ENCODE peak calls at places on chromosome 4, in nine cellular contexts. One of them, this sample, is unnamed.

GRCh38 chr4:11424000-11424399 is 4.7 kb downstream of the HS3ST1 start:
- DNase-seq in Peyer's patch: no peak
- DNase-seq in cardiac muscle cell: peak; percentile 75
- DNase-seq in colonic mucosa: no peak
- DNase-seq in IMR-90: peak; percentile 4
- DNase-seq in astrocyte: no peak
- DNase-seq in heart left ventricle: peak; percentile 58
- DNase-seq in adipocyte: no peak
- DNase-seq in CD8-positive, alpha-beta memory T cell: no peak
- DNase-seq in this sample: no peak

GRCh38 chr4:163367651-163368050 is 24.0 kb downstream of the NPY5R start:
- DNase-seq in colonic mucosa: peak; percentile 50
- DNase-seq in adipocyte: no peak
- DNase-seq in IMR-90: no peak
- DNase-seq in cardiac muscle cell: peak; percentile 25
- DNase-seq in CD8-positive, alpha-beta memory T cell: no peak
- DNase-seq in heart left ventricle: no peak
- DNase-seq in astrocyte: no peak
- DNase-seq in Peyer's patch: no peak
- DNase-seq in this sample: no peak

GRCh38 chr4:143384381-143384994 is 47.8 kb downstream of the GAB1 start:
- DNase-seq in Peyer's patch: no peak
- DNase-seq in CD8-positive, alpha-beta memory T cell: no peak
- DNase-seq in colonic mucosa: no peak
- DNase-seq in IMR-90: peak; percentile 47
- DNase-seq in astrocyte: no peak
- DNase-seq in adipocyte: peak; percentile 40
- DNase-seq in heart left ventricle: no peak
- DNase-seq in cardiac muscle cell: peak; percentile 43
- DNase-seq in this sample: no peak

GRCh38 chr4:5014007-5014682 is 5.1 kb downstream of the CYTL1 start:
- DNase-seq in cardiac muscle cell: no peak
- DNase-seq in IMR-90: no peak
- DNase-seq in Peyer's patch: no peak
- DNase-seq in adipocyte: peak; percentile 18
- DNase-seq in astrocyte: no peak
- DNase-seq in CD8-positive, alpha-beta memory T cell: no peak
- DNase-seq in colonic mucosa: no peak
- DNase-seq in heart left ventricle: no peak
- DNase-seq in this sample: no peak

GRCh38 chr4:80035336-80035735 is 37.7 kb downstream of the ANTXR2 start:
- DNase-seq in colonic mucosa: peak; percentile 78
- DNase-seq in astrocyte: no peak
- DNase-seq in Peyer's patch: peak; percentile 48
- DNase-seq in cardiac muscle cell: no peak
- DNase-seq in CD8-positive, alpha-beta memory T cell: no peak
- DNase-seq in IMR-90: no peak
- DNase-seq in adipocyte: no peak
- DNase-seq in heart left ventricle: no peak
- DNase-seq in this sample: no peak

GRCh38 chr4:176563591-176563990 is 229.1 kb downstream of the VEGFC start:
- DNase-seq in heart left ventricle: no peak
- DNase-seq in cardiac muscle cell: peak; percentile 85
- DNase-seq in CD8-positive, alpha-beta memory T cell: no peak
- DNase-seq in astrocyte: no peak
- DNase-seq in Peyer's patch: no peak
- DNase-seq in colonic mucosa: no peak
- DNase-seq in IMR-90: peak; percentile 33
- DNase-seq in adipocyte: peak; percentile 28
- DNase-seq in this sample: no peak

GRCh38 chr4:3879681-3880594 is 113.8 kb downstream of the ADRA2C start:
- DNase-seq in colonic mucosa: no peak
- DNase-seq in Peyer's patch: peak; percentile 45
- DNase-seq in heart left ventricle: peak; percentile 62
- DNase-seq in adipocyte: no peak
- DNase-seq in astrocyte: no peak
- DNase-seq in IMR-90: no peak
- DNase-seq in cardiac muscle cell: no peak
- DNase-seq in CD8-positive, alpha-beta memory T cell: peak; percentile 54
- DNase-seq in this sample: no peak

GRCh38 chr4:7287274-7287917 is 95.1 kb downstream of the SORCS2 start:
- DNase-seq in astrocyte: no peak
- DNase-seq in colonic mucosa: no peak
- DNase-seq in CD8-positive, alpha-beta memory T cell: no peak
- DNase-seq in cardiac muscle cell: no peak
- DNase-seq in Peyer's patch: no peak
- DNase-seq in adipocyte: no peak
- DNase-seq in heart left ventricle: no peak
- DNase-seq in IMR-90: no peak
- DNase-seq in this sample: no peak

GRCh38 chr4:3213661-3214250 is 35.2 kb upstream of the MSANTD1 start:
- DNase-seq in heart left ventricle: no peak
- DNase-seq in colonic mucosa: no peak
- DNase-seq in IMR-90: no peak
- DNase-seq in cardiac muscle cell: no peak
- DNase-seq in adipocyte: no peak
- DNase-seq in CD8-positive, alpha-beta memory T cell: peak; percentile 38
- DNase-seq in astrocyte: no peak
- DNase-seq in Peyer's patch: no peak
- DNase-seq in this sample: no peak

GRCh38 chr4:152500798-152501434 is 35.0 kb downstream of the FBXW7 start:
- DNase-seq in Peyer's patch: no peak
- DNase-seq in adipocyte: peak; percentile 95
- DNase-seq in IMR-90: peak; percentile 93
- DNase-seq in heart left ventricle: no peak
- DNase-seq in astrocyte: peak; percentile 77
- DNase-seq in cardiac muscle cell: peak; percentile 95
- DNase-seq in CD8-positive, alpha-beta memory T cell: peak; percentile 63
- DNase-seq in colonic mucosa: peak; percentile 81
- DNase-seq in this sample: no peak

GRCh38 chr4:169115897-169116254 is 105.8 kb upstream of the CBR4 start:
- DNase-seq in colonic mucosa: peak; percentile 55
- DNase-seq in astrocyte: peak; percentile 99
- DNase-seq in cardiac muscle cell: peak; percentile 94
- DNase-seq in IMR-90: peak; percentile 99
- DNase-seq in heart left ventricle: no peak
- DNase-seq in Peyer's patch: no peak
- DNase-seq in adipocyte: peak; percentile 95
- DNase-seq in CD8-positive, alpha-beta memory T cell: no peak
- DNase-seq in this sample: no peak

GRCh38 chr4:151522790-151523332 is 113.9 kb downstream of the FHIP1A start:
- DNase-seq in colonic mucosa: no peak
- DNase-seq in heart left ventricle: no peak
- DNase-seq in IMR-90: no peak
- DNase-seq in astrocyte: no peak
- DNase-seq in adipocyte: no peak
- DNase-seq in cardiac muscle cell: no peak
- DNase-seq in CD8-positive, alpha-beta memory T cell: no peak
- DNase-seq in Peyer's patch: no peak
- DNase-seq in this sample: no peak

DNA sequence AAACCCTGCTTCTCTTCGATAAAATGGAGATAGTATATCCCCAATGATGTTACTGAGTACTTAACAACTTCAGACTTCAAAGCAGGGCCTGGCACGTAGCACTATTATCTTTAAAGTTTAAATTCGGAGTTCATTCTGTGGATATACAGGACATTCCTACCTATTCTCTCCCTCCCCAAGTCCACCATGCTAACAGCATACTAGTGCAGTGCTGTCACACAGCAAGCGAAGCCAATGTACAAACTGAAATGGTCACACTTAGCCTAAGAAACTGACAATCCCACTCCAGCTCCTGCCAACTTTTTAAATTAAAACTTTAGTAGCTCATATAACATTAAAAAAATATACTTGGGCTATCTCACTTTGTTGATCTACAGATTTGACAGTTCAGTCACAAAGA is 1.2 kb upstream of the DNAJB14 start:
- DNase-seq in astrocyte: no peak
- DNase-seq in Peyer's patch: no peak
- DNase-seq in cardiac muscle cell: no peak
- DNase-seq in colonic mucosa: no peak
- DNase-seq in heart left ventricle: no peak
- DNase-seq in IMR-90: no peak
- DNase-seq in CD8-positive, alpha-beta memory T cell: no peak
- DNase-seq in adipocyte: peak; percentile 22
- DNase-seq in this sample: no peak
- H3K9me3 ChIP-seq in astrocyte: no peaks in the 10 kb centered on the region
- H3K9me3 ChIP-seq in Peyer's patch: no peaks in the 10 kb centered on the region
- H3K9me3 ChIP-seq in cardiac muscle cell: no peaks in the 10 kb centered on the region
- H3K9me3 ChIP-seq in colonic mucosa: no peaks in the 10 kb centered on the region
- H3K9me3 ChIP-seq in heart left ventricle: no peaks in the 10 kb centered on the region
- H3K9me3 ChIP-seq in IMR-90: no peaks in the 10 kb centered on the region
- H3K9me3 ChIP-seq in CD8-positive, alpha-beta memory T cell: no peaks in the 10 kb centered on the region
- H3K9me3 ChIP-seq in adipocyte: no peaks in the 10 kb centered on the region
- H3K9me3 ChIP-seq in this sample: no peaks in the 10 kb centered on the region

GRCh38 chr4:129059028-129059427 is 34.3 kb downstream of the SCLT1 start:
- DNase-seq in astrocyte: no peak
- DNase-seq in colonic mucosa: no peak
- DNase-seq in CD8-positive, alpha-beta memory T cell: no peak
- DNase-seq in heart left ventricle: no peak
- DNase-seq in cardiac muscle cell: no peak
- DNase-seq in IMR-90: no peak
- DNase-seq in adipocyte: no peak
- DNase-seq in Peyer's patch: no peak
- DNase-seq in this sample: no peak

GRCh38 chr4:129062580-129062979 is 30.8 kb downstream of the SCLT1 start:
- DNase-seq in heart left ventricle: no peak
- DNase-seq in cardiac muscle cell: no peak
- DNase-seq in IMR-90: no peak
- DNase-seq in colonic mucosa: no peak
- DNase-seq in astrocyte: no peak
- DNase-seq in Peyer's patch: no peak
- DNase-seq in adipocyte: no peak
- DNase-seq in CD8-positive, alpha-beta memory T cell: no peak
- DNase-seq in this sample: no peak

GRCh38 chr4:129064717-129065116 is 28.6 kb downstream of the SCLT1 start:
- DNase-seq in adipocyte: peak; percentile 85
- DNase-seq in Peyer's patch: no peak
- DNase-seq in astrocyte: peak; percentile 73
- DNase-seq in heart left ventricle: no peak
- DNase-seq in IMR-90: peak; percentile 77
- DNase-seq in cardiac muscle cell: peak; percentile 58
- DNase-seq in CD8-positive, alpha-beta memory T cell: no peak
- DNase-seq in colonic mucosa: no peak
- DNase-seq in this sample: no peak

DNA sequence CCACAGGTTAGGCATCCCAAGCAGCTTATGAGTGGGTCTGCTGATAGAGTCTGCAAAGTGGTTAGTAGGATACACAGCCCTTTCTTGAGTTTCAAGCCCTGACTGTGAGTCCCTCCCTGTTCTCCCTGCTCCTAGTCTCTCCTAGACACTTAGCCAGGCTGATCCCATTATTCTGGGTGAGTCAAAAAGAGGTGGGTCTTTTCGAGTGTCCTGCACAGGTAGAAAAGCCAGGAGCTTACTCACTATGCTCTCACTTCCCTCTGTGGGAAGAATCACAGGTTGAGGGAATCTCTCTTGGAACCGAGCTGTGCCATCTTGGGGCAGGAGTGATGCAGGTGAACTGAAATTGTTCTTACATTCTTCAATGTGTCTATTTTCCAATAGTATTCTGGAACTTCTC is 29.7 kb downstream of the SCLT1 start:
- DNase-seq in Peyer's patch: no peak
- DNase-seq in colonic mucosa: no peak
- DNase-seq in heart left ventricle: no peak
- DNase-seq in astrocyte: no peak
- DNase-seq in cardiac muscle cell: no peak
- DNase-seq in CD8-positive, alpha-beta memory T cell: no peak
- DNase-seq in IMR-90: no peak
- DNase-seq in adipocyte: no peak
- DNase-seq in this sample: no peak
- H3K36me3 ChIP-seq in Peyer's patch: no peaks in the 10 kb centered on the region
- H3K36me3 ChIP-seq in colonic mucosa: no peaks in the 10 kb centered on the region
- H3K36me3 ChIP-seq in heart left ventricle: no peaks in the 10 kb centered on the region
- H3K36me3 ChIP-seq in astrocyte: peaks cover 3% of the 10 kb centered on the region
- H3K36me3 ChIP-seq in cardiac muscle cell: no peaks in the 10 kb centered on the region
- H3K36me3 ChIP-seq in CD8-positive, alpha-beta memory T cell: peaks cover 8% of the 10 kb centered on the region
- H3K36me3 ChIP-seq in IMR-90: peaks cover 5% of the 10 kb centered on the region
- H3K36me3 ChIP-seq in adipocyte: peaks cover 6% of the 10 kb centered on the region
- H3K36me3 ChIP-seq in this sample: no peaks in the 10 kb centered on the region

GRCh38 chr4:81565137-81565870 is 93.6 kb upstream of the RASGEF1B start:
- DNase-seq in adipocyte: peak; percentile 2
- DNase-seq in colonic mucosa: peak; percentile 85
- DNase-seq in cardiac muscle cell: peak; percentile 72
- DNase-seq in CD8-positive, alpha-beta memory T cell: no peak
- DNase-seq in Peyer's patch: peak; percentile 72
- DNase-seq in IMR-90: no peak
- DNase-seq in heart left ventricle: peak; percentile 90
- DNase-seq in astrocyte: no peak
- DNase-seq in this sample: no peak
- H3K4me3 ChIP-seq in adipocyte: peak overlapping the region; percentile 79
- H3K4me3 ChIP-seq in colonic mucosa: no peak overlapping the region
- H3K4me3 ChIP-seq in cardiac muscle cell: no peak overlapping the region
- H3K4me3 ChIP-seq in CD8-positive, alpha-beta memory T cell: no peak overlapping the region
- H3K4me3 ChIP-seq in Peyer's patch: no peak overlapping the region
- H3K4me3 ChIP-seq in IMR-90: no peak overlapping the region
- H3K4me3 ChIP-seq in heart left ventricle: peak overlapping the region; percentile 47
- H3K4me3 ChIP-seq in astrocyte: no peak overlapping the region
- H3K4me3 ChIP-seq in this sample: no peak overlapping the region

DNA sequence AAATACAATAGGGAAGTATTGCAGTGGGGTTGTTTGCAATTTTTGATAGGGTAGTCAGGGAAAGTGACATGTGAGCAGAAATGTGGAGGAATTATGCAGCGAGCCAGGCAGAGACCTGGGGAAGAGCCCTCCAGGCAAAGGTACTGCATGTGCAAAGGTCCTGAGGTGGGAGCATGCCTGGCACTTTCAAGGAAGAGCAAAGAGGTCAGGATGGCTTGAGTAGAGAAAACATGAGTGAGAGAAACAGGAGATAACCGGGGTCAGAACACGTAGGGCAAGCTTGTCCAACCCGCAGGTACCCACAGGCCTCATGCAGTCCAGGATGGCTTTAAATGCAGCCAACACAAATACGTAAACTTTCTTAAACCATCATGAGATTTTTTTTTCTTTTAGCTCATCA is 71.0 kb downstream of the COQ2 start:
- DNase-seq in adipocyte: no peak
- DNase-seq in colonic mucosa: no peak
- DNase-seq in cardiac muscle cell: no peak
- DNase-seq in Peyer's patch: no peak
- DNase-seq in heart left ventricle: no peak
- DNase-seq in IMR-90: no peak
- DNase-seq in CD8-positive, alpha-beta memory T cell: no peak
- DNase-seq in astrocyte: no peak
- DNase-seq in this sample: no peak
- H3K9me3 ChIP-seq in adipocyte: no peaks in the 10 kb centered on the region
- H3K9me3 ChIP-seq in colonic mucosa: no peaks in the 10 kb centered on the region
- H3K9me3 ChIP-seq in cardiac muscle cell: no peaks in the 10 kb centered on the region
- H3K9me3 ChIP-seq in Peyer's patch: no peaks in the 10 kb centered on the region
- H3K9me3 ChIP-seq in heart left ventricle: no peaks in the 10 kb centered on the region
- H3K9me3 ChIP-seq in IMR-90: peaks cover 10% of the 10 kb centered on the region
- H3K9me3 ChIP-seq in CD8-positive, alpha-beta memory T cell: no peaks in the 10 kb centered on the region
- H3K9me3 ChIP-seq in astrocyte: peaks cover 10% of the 10 kb centered on the region
- H3K9me3 ChIP-seq in this sample: no peaks in the 10 kb centered on the region

GRCh38 chr4:94274912-94275311 is 67.2 kb downstream of the SMARCAD1 start:
- DNase-seq in IMR-90: peak; percentile 71
- DNase-seq in CD8-positive, alpha-beta memory T cell: no peak
- DNase-seq in cardiac muscle cell: no peak
- DNase-seq in heart left ventricle: no peak
- DNase-seq in Peyer's patch: no peak
- DNase-seq in astrocyte: peak; percentile 57
- DNase-seq in colonic mucosa: no peak
- DNase-seq in adipocyte: peak; percentile 31
- DNase-seq in this sample: no peak
- H3K36me3 ChIP-seq in IMR-90: peaks cover 16% of the 10 kb centered on the region
- H3K36me3 ChIP-seq in CD8-positive, alpha-beta memory T cell: peaks cover 31% of the 10 kb centered on the region
- H3K36me3 ChIP-seq in cardiac muscle cell: peaks cover 72% of the 10 kb centered on the region
- H3K36me3 ChIP-seq in heart left ventricle: peaks cover 100% of the 10 kb centered on the region
- H3K36me3 ChIP-seq in Peyer's patch: no peaks in the 10 kb centered on the region
- H3K36me3 ChIP-seq in astrocyte: peaks cover 29% of the 10 kb centered on the region
- H3K36me3 ChIP-seq in colonic mucosa: peaks cover 12% of the 10 kb centered on the region
- H3K36me3 ChIP-seq in adipocyte: peaks cover 82% of the 10 kb centered on the region
- H3K36me3 ChIP-seq in this sample: peaks cover 17% of the 10 kb centered on the region

GRCh38 chr4:101287332-101287731 is 60.0 kb downstream of the PPP3CA start:
- DNase-seq in heart left ventricle: no peak
- DNase-seq in adipocyte: no peak
- DNase-seq in CD8-positive, alpha-beta memory T cell: no peak
- DNase-seq in IMR-90: no peak
- DNase-seq in colonic mucosa: no peak
- DNase-seq in cardiac muscle cell: peak; percentile 17
- DNase-seq in Peyer's patch: no peak
- DNase-seq in astrocyte: no peak
- DNase-seq in this sample: no peak
- H3K4me3 ChIP-seq in heart left ventricle: no peak overlapping the region
- H3K4me3 ChIP-seq in adipocyte: no peak overlapping the region
- H3K4me3 ChIP-seq in CD8-positive, alpha-beta memory T cell: no peak overlapping the region
- H3K4me3 ChIP-seq in IMR-90: no peak overlapping the region
- H3K4me3 ChIP-seq in colonic mucosa: no peak overlapping the region
- H3K4me3 ChIP-seq in cardiac muscle cell: no peak overlapping the region
- H3K4me3 ChIP-seq in Peyer's patch: no peak overlapping the region
- H3K4me3 ChIP-seq in astrocyte: no peak overlapping the region
- H3K4me3 ChIP-seq in this sample: no peak overlapping the region